ENCODE peak calls at places on chromosomes 1 and 21, in eight cellular contexts. One of them, this sample, is unnamed.

GRCh38 chr1:198443374-198444233 is 96.9 kb downstream of the ATP6V1G3 start:
- DNase-seq in upper lobe of right lung: no peak
- DNase-seq in AG04450: peak; percentile 83
- DNase-seq in uterus: no peak
- DNase-seq in naive thymus-derived CD4-positive, alpha-beta T cell: no peak
- DNase-seq in PC-9: peak; percentile 95
- DNase-seq in heart right ventricle: no peak
- DNase-seq in psoas muscle: no peak
- DNase-seq in this sample: no peak

GRCh38 chr1:50350868-50351267 is 72.4 kb downstream of the DMRTA2 start:
- DNase-seq in upper lobe of right lung: no peak
- DNase-seq in AG04450: no peak
- DNase-seq in uterus: no peak
- DNase-seq in naive thymus-derived CD4-positive, alpha-beta T cell: no peak
- DNase-seq in PC-9: no peak
- DNase-seq in heart right ventricle: no peak
- DNase-seq in psoas muscle: no peak
- DNase-seq in this sample: no peak

GRCh38 chr1:68938051-68938450 is 441.2 kb upstream of the DEPDC1 start:
- DNase-seq in upper lobe of right lung: no peak
- DNase-seq in AG04450: no peak
- DNase-seq in uterus: no peak
- DNase-seq in naive thymus-derived CD4-positive, alpha-beta T cell: no peak
- DNase-seq in PC-9: no peak
- DNase-seq in heart right ventricle: no peak
- DNase-seq in psoas muscle: no peak
- DNase-seq in this sample: no peak

GRCh38 chr1:163528710-163529348 is 207.1 kb downstream of the NUF2 start:
- DNase-seq in upper lobe of right lung: no peak
- DNase-seq in AG04450: no peak
- DNase-seq in uterus: peak; percentile 32
- DNase-seq in naive thymus-derived CD4-positive, alpha-beta T cell: no peak
- DNase-seq in PC-9: no peak
- DNase-seq in heart right ventricle: peak; percentile 7
- DNase-seq in psoas muscle: no peak
- DNase-seq in this sample: no peak

GRCh38 chr1:51656374-51656773 is 39.5 kb downstream of the OSBPL9 start:
- DNase-seq in upper lobe of right lung: no peak
- DNase-seq in AG04450: no peak
- DNase-seq in uterus: no peak
- DNase-seq in naive thymus-derived CD4-positive, alpha-beta T cell: no peak
- DNase-seq in PC-9: no peak
- DNase-seq in heart right ventricle: no peak
- DNase-seq in psoas muscle: no peak
- DNase-seq in this sample: no peak

GRCh38 chr21:15744926-15745325 is 15.1 kb downstream of the USP25 start:
- DNase-seq in upper lobe of right lung: no peak
- DNase-seq in AG04450: no peak
- DNase-seq in uterus: no peak
- DNase-seq in naive thymus-derived CD4-positive, alpha-beta T cell: no peak
- DNase-seq in PC-9: no peak
- DNase-seq in heart right ventricle: no peak
- DNase-seq in psoas muscle: no peak
- DNase-seq in this sample: no peak

GRCh38 chr21:16775056-16775455 is 737.8 kb upstream of the CXADR start:
- DNase-seq in upper lobe of right lung: no peak
- DNase-seq in AG04450: no peak
- DNase-seq in uterus: no peak
- DNase-seq in naive thymus-derived CD4-positive, alpha-beta T cell: no peak
- DNase-seq in PC-9: no peak
- DNase-seq in heart right ventricle: no peak
- DNase-seq in psoas muscle: no peak
- DNase-seq in this sample: no peak

GRCh38 chr1:216614011-216614934 is 109.0 kb downstream of the ESRRG start:
- DNase-seq in upper lobe of right lung: no peak
- DNase-seq in AG04450: no peak
- DNase-seq in uterus: no peak
- DNase-seq in naive thymus-derived CD4-positive, alpha-beta T cell: no peak
- DNase-seq in PC-9: no peak
- DNase-seq in heart right ventricle: no peak
- DNase-seq in psoas muscle: no peak
- DNase-seq in this sample: no peak

GRCh38 chr1:201739492-201740085 is 89.4 kb upstream of the IPO9 start:
- DNase-seq in upper lobe of right lung: peak; percentile 76
- DNase-seq in AG04450: no peak
- DNase-seq in uterus: peak; percentile 54
- DNase-seq in naive thymus-derived CD4-positive, alpha-beta T cell: peak; percentile 57
- DNase-seq in PC-9: peak; percentile 65
- DNase-seq in heart right ventricle: peak; percentile 62
- DNase-seq in psoas muscle: no peak
- DNase-seq in this sample: peak; percentile 74

GRCh38 chr1:21929951-21930615 is 7.0 kb downstream of the HSPG2 start:
- DNase-seq in upper lobe of right lung: no peak
- DNase-seq in AG04450: no peak
- DNase-seq in uterus: peak; percentile 63
- DNase-seq in naive thymus-derived CD4-positive, alpha-beta T cell: no peak
- DNase-seq in PC-9: no peak
- DNase-seq in heart right ventricle: no peak
- DNase-seq in psoas muscle: no peak
- DNase-seq in this sample: no peak

GRCh38 chr1:28973850-28974841 is 59.8 kb downstream of the EPB41 start:
- DNase-seq in upper lobe of right lung: no peak
- DNase-seq in AG04450: no peak
- DNase-seq in uterus: no peak
- DNase-seq in naive thymus-derived CD4-positive, alpha-beta T cell: no peak
- DNase-seq in PC-9: peak; percentile 71
- DNase-seq in heart right ventricle: no peak
- DNase-seq in psoas muscle: no peak
- DNase-seq in this sample: no peak

GRCh38 chr1:225554216-225554812 is 98.6 kb downstream of the ENAH start:
- DNase-seq in upper lobe of right lung: no peak
- DNase-seq in AG04450: no peak
- DNase-seq in uterus: no peak
- DNase-seq in naive thymus-derived CD4-positive, alpha-beta T cell: no peak
- DNase-seq in PC-9: no peak
- DNase-seq in heart right ventricle: no peak
- DNase-seq in psoas muscle: no peak
- DNase-seq in this sample: no peak

GRCh38 chr1:94544706-94545490 is 3.3 kb upstream of the F3 start:
- DNase-seq in upper lobe of right lung: no peak
- DNase-seq in AG04450: no peak
- DNase-seq in uterus: no peak
- DNase-seq in naive thymus-derived CD4-positive, alpha-beta T cell: no peak
- DNase-seq in PC-9: peak; percentile 53
- DNase-seq in heart right ventricle: no peak
- DNase-seq in psoas muscle: no peak
- DNase-seq in this sample: no peak

GRCh38 chr1:227561303-227561702 is 2.1 kb upstream of the ZNF678 start:
- DNase-seq in upper lobe of right lung: no peak
- DNase-seq in AG04450: no peak
- DNase-seq in uterus: no peak
- DNase-seq in naive thymus-derived CD4-positive, alpha-beta T cell: no peak
- DNase-seq in PC-9: no peak
- DNase-seq in heart right ventricle: no peak
- DNase-seq in psoas muscle: peak; percentile 39
- DNase-seq in this sample: no peak
- H3K9me3 ChIP-seq in upper lobe of right lung: no peaks in the 10 kb centered on the region
- H3K9me3 ChIP-seq in AG04450: peaks cover 39% of the 10 kb centered on the region
- H3K9me3 ChIP-seq in uterus: no peaks in the 10 kb centered on the region
- H3K9me3 ChIP-seq in naive thymus-derived CD4-positive, alpha-beta T cell: no peaks in the 10 kb centered on the region
- H3K9me3 ChIP-seq in PC-9: no peaks in the 10 kb centered on the region
- H3K9me3 ChIP-seq in heart right ventricle: no peaks in the 10 kb centered on the region
- H3K9me3 ChIP-seq in psoas muscle: no peaks in the 10 kb centered on the region
- H3K9me3 ChIP-seq in this sample: no peaks in the 10 kb centered on the region

DNA sequence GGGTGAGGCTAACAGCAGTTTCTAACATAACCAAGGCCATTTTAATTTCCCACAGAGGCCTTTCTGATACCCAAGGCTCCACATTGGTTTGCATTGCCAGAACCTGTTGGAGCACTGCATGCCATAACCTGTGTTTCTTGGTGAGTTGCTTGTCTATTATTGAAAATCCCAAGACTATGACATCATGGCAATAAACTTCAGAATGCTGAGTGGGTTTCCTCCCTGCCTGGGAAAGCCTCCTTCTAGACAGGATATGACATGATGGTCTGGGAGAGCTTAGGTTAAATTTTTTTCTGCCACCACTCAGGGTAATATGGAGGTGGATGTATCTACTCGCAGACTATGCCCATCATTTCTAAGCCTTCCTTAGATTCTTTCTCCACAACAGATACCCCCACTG is 23.2 kb upstream of the PTGFRN start:
- DNase-seq in upper lobe of right lung: no peak
- DNase-seq in AG04450: no peak
- DNase-seq in uterus: no peak
- DNase-seq in naive thymus-derived CD4-positive, alpha-beta T cell: no peak
- DNase-seq in PC-9: peak; percentile 56
- DNase-seq in heart right ventricle: no peak
- DNase-seq in psoas muscle: no peak
- DNase-seq in this sample: no peak
- H3K27ac ChIP-seq in upper lobe of right lung: no peak overlapping the region
- H3K27ac ChIP-seq in AG04450: no peak overlapping the region
- H3K27ac ChIP-seq in uterus: no peak overlapping the region
- H3K27ac ChIP-seq in naive thymus-derived CD4-positive, alpha-beta T cell: no peak overlapping the region
- H3K27ac ChIP-seq in PC-9: no peak overlapping the region
- H3K27ac ChIP-seq in heart right ventricle: peak overlapping the region; percentile 5
- H3K27ac ChIP-seq in psoas muscle: no peak overlapping the region
- H3K27ac ChIP-seq in this sample: no peak overlapping the region

DNA sequence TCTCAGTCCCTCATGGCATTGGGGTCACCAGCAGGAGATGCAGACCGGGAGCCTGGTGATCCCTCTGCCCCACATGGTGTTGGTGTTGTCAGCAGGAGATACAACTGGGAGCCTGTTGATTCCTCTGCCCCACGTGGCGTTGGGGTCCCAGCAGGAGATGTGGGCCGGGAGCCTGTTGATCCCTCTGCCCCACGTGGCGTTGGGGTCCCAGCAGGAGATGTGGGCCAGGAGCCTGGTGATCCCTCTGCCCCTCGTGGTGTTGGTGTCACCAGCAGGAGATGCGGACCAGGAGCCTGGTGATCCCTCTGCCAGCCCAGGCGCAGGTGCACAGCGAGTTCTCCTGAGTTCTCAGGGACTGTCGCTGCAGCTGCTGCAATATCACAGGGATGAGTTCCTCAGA is 229.6 kb upstream of the C1orf174 start:
- DNase-seq in upper lobe of right lung: no peak
- DNase-seq in AG04450: no peak
- DNase-seq in uterus: no peak
- DNase-seq in naive thymus-derived CD4-positive, alpha-beta T cell: no peak
- DNase-seq in PC-9: no peak
- DNase-seq in heart right ventricle: no peak
- DNase-seq in psoas muscle: no peak
- DNase-seq in this sample: no peak
- H3K9me3 ChIP-seq in upper lobe of right lung: no peaks in the 10 kb centered on the region
- H3K9me3 ChIP-seq in AG04450: peaks cover 83% of the 10 kb centered on the region
- H3K9me3 ChIP-seq in uterus: no peaks in the 10 kb centered on the region
- H3K9me3 ChIP-seq in naive thymus-derived CD4-positive, alpha-beta T cell: no peaks in the 10 kb centered on the region
- H3K9me3 ChIP-seq in PC-9: no peaks in the 10 kb centered on the region
- H3K9me3 ChIP-seq in heart right ventricle: no peaks in the 10 kb centered on the region
- H3K9me3 ChIP-seq in psoas muscle: no peaks in the 10 kb centered on the region
- H3K9me3 ChIP-seq in this sample: no peaks in the 10 kb centered on the region

DNA sequence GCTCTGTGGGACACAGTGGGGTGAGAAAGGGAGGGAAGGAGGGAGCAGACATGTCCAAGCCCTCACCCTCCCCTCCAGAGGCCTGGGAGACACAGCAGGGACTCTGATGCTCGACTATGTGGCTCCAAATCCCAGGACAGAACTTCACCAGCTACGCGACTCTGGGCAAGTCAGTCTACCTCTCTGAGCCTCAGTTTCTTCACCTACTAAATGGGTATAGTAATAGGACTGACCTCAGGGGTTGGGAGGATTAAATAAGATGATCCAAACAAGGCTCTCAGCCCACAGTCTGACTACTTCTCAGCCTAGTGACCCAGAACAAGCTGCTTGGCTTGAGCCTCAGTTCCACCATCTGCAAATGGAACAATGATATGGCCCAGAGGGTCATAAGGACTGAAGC is 19.6 kb downstream of the SDC3 start:
- DNase-seq in upper lobe of right lung: no peak
- DNase-seq in AG04450: no peak
- DNase-seq in uterus: no peak
- DNase-seq in naive thymus-derived CD4-positive, alpha-beta T cell: no peak
- DNase-seq in PC-9: no peak
- DNase-seq in heart right ventricle: no peak
- DNase-seq in psoas muscle: no peak
- DNase-seq in this sample: no peak
- H3K27ac ChIP-seq in upper lobe of right lung: peak overlapping the region; percentile 65
- H3K27ac ChIP-seq in AG04450: peak overlapping the region; percentile 96
- H3K27ac ChIP-seq in uterus: peak overlapping the region; percentile 95
- H3K27ac ChIP-seq in naive thymus-derived CD4-positive, alpha-beta T cell: no peak overlapping the region
- H3K27ac ChIP-seq in PC-9: no peak overlapping the region
- H3K27ac ChIP-seq in heart right ventricle: peak overlapping the region; percentile 66
- H3K27ac ChIP-seq in psoas muscle: peak overlapping the region; percentile 23
- H3K27ac ChIP-seq in this sample: peak overlapping the region; percentile 75

GRCh38 chr1:160130939-160131338 is 15.4 kb downstream of the ATP1A2 start:
- DNase-seq in upper lobe of right lung: no peak
- DNase-seq in AG04450: no peak
- DNase-seq in uterus: no peak
- DNase-seq in naive thymus-derived CD4-positive, alpha-beta T cell: no peak
- DNase-seq in PC-9: no peak
- DNase-seq in heart right ventricle: no peak
- DNase-seq in psoas muscle: no peak
- DNase-seq in this sample: no peak

GRCh38 chr1:160129966-160130365 is 14.4 kb downstream of the ATP1A2 start:
- DNase-seq in upper lobe of right lung: peak; percentile 39
- DNase-seq in AG04450: no peak
- DNase-seq in uterus: no peak
- DNase-seq in naive thymus-derived CD4-positive, alpha-beta T cell: no peak
- DNase-seq in PC-9: no peak
- DNase-seq in heart right ventricle: no peak
- DNase-seq in psoas muscle: no peak
- DNase-seq in this sample: no peak

GRCh38 chr1:160129558-160129957 is 14.0 kb downstream of the ATP1A2 start:
- DNase-seq in upper lobe of right lung: peak; percentile 15
- DNase-seq in AG04450: no peak
- DNase-seq in uterus: no peak
- DNase-seq in naive thymus-derived CD4-positive, alpha-beta T cell: no peak
- DNase-seq in PC-9: no peak
- DNase-seq in heart right ventricle: no peak
- DNase-seq in psoas muscle: no peak
- DNase-seq in this sample: no peak

GRCh38 chr1:160129046-160129445 is 13.5 kb downstream of the ATP1A2 start:
- DNase-seq in upper lobe of right lung: peak; percentile 28
- DNase-seq in AG04450: no peak
- DNase-seq in uterus: no peak
- DNase-seq in naive thymus-derived CD4-positive, alpha-beta T cell: no peak
- DNase-seq in PC-9: no peak
- DNase-seq in heart right ventricle: no peak
- DNase-seq in psoas muscle: peak; percentile 81
- DNase-seq in this sample: no peak

GRCh38 chr1:160130486-160130885 is 14.9 kb downstream of the ATP1A2 start:
- DNase-seq in upper lobe of right lung: peak; percentile 27
- DNase-seq in AG04450: no peak
- DNase-seq in uterus: no peak
- DNase-seq in naive thymus-derived CD4-positive, alpha-beta T cell: no peak
- DNase-seq in PC-9: peak; percentile 42
- DNase-seq in heart right ventricle: no peak
- DNase-seq in psoas muscle: peak; percentile 72
- DNase-seq in this sample: no peak
- H3K9me3 ChIP-seq in upper lobe of right lung: no peaks in the 10 kb centered on the region
- H3K9me3 ChIP-seq in AG04450: peaks cover 4% of the 10 kb centered on the region
- H3K9me3 ChIP-seq in uterus: no peaks in the 10 kb centered on the region
- H3K9me3 ChIP-seq in naive thymus-derived CD4-positive, alpha-beta T cell: no peaks in the 10 kb centered on the region
- H3K9me3 ChIP-seq in PC-9: no peaks in the 10 kb centered on the region
- H3K9me3 ChIP-seq in heart right ventricle: no peaks in the 10 kb centered on the region
- H3K9me3 ChIP-seq in psoas muscle: no peaks in the 10 kb centered on the region
- H3K9me3 ChIP-seq in this sample: no peaks in the 10 kb centered on the region